ENCODE peak calls at places on chromosomes 3 and 15, in five cellular contexts. One of them, this sample, is unnamed.

GRCh38 chr3:57956119-57956832 is 51.9 kb upstream of the FLNB start:
- DNase-seq in uterus: no peak
- DNase-seq in right cardiac atrium: no peak
- DNase-seq in activated naive CD4-positive, alpha-beta T cell treated with Interleukin-2 at 50 U/mL for 16 hours: no peak
- DNase-seq in Ammon's horn: no peak
- DNase-seq in this sample: no peak

GRCh38 chr3:159378391-159378790 is 576.5 kb downstream of the MFSD1 start:
- DNase-seq in uterus: no peak
- DNase-seq in right cardiac atrium: no peak
- DNase-seq in activated naive CD4-positive, alpha-beta T cell treated with Interleukin-2 at 50 U/mL for 16 hours: no peak
- DNase-seq in Ammon's horn: no peak
- DNase-seq in this sample: no peak

GRCh38 chr3:115727135-115727534 is 103.8 kb downstream of the GAP43 start:
- DNase-seq in uterus: no peak
- DNase-seq in right cardiac atrium: no peak
- DNase-seq in activated naive CD4-positive, alpha-beta T cell treated with Interleukin-2 at 50 U/mL for 16 hours: no peak
- DNase-seq in Ammon's horn: no peak
- DNase-seq in this sample: no peak

GRCh38 chr15:61921093-61921492 is 139.2 kb downstream of the VPS13C start:
- DNase-seq in uterus: no peak
- DNase-seq in right cardiac atrium: no peak
- DNase-seq in activated naive CD4-positive, alpha-beta T cell treated with Interleukin-2 at 50 U/mL for 16 hours: no peak
- DNase-seq in Ammon's horn: no peak
- DNase-seq in this sample: no peak

GRCh38 chr3:58164916-58165821 is 45.6 kb downstream of the DNASE1L3 start:
- DNase-seq in uterus: peak; percentile 58
- DNase-seq in right cardiac atrium: no peak
- DNase-seq in activated naive CD4-positive, alpha-beta T cell treated with Interleukin-2 at 50 U/mL for 16 hours: no peak
- DNase-seq in Ammon's horn: no peak
- DNase-seq in this sample: no peak

GRCh38 chr15:69926011-69926410 is 171.7 kb downstream of the TLE3 start:
- DNase-seq in uterus: no peak
- DNase-seq in right cardiac atrium: no peak
- DNase-seq in activated naive CD4-positive, alpha-beta T cell treated with Interleukin-2 at 50 U/mL for 16 hours: no peak
- DNase-seq in Ammon's horn: no peak
- DNase-seq in this sample: no peak

GRCh38 chr15:74433592-74434259 is at the start of gene SEMA7A:
- DNase-seq in uterus: peak; percentile 70
- DNase-seq in right cardiac atrium: peak; percentile 95
- DNase-seq in activated naive CD4-positive, alpha-beta T cell treated with Interleukin-2 at 50 U/mL for 16 hours: peak; percentile 79
- DNase-seq in Ammon's horn: peak; percentile 92
- DNase-seq in this sample: peak; percentile 85

GRCh38 chr15:87711011-87711410 is 545.5 kb downstream of the NTRK3 start:
- DNase-seq in uterus: no peak
- DNase-seq in right cardiac atrium: no peak
- DNase-seq in activated naive CD4-positive, alpha-beta T cell treated with Interleukin-2 at 50 U/mL for 16 hours: no peak
- DNase-seq in Ammon's horn: no peak
- DNase-seq in this sample: no peak

GRCh38 chr3:194640829-194641228 is 7.6 kb upstream of the TMEM44 start:
- DNase-seq in uterus: no peak
- DNase-seq in right cardiac atrium: no peak
- DNase-seq in activated naive CD4-positive, alpha-beta T cell treated with Interleukin-2 at 50 U/mL for 16 hours: peak; percentile 40
- DNase-seq in Ammon's horn: no peak
- DNase-seq in this sample: peak; percentile 10

GRCh38 chr3:177842743-177843734 is 645.8 kb upstream of the TBL1XR1 start:
- DNase-seq in uterus: no peak
- DNase-seq in right cardiac atrium: no peak
- DNase-seq in activated naive CD4-positive, alpha-beta T cell treated with Interleukin-2 at 50 U/mL for 16 hours: no peak
- DNase-seq in Ammon's horn: no peak
- DNase-seq in this sample: no peak

GRCh38 chr15:25693321-25694237 is 169.5 kb downstream of the ATP10A start:
- DNase-seq in uterus: no peak
- DNase-seq in right cardiac atrium: peak; percentile 75
- DNase-seq in activated naive CD4-positive, alpha-beta T cell treated with Interleukin-2 at 50 U/mL for 16 hours: peak; percentile 27
- DNase-seq in Ammon's horn: peak; percentile 28
- DNase-seq in this sample: peak; percentile 46

This sample was measured in adrenal gland.